ENCODE peak calls at places on chromosomes 13 and 19, in seven cellular contexts. S is neuronal stem cell, C is IMR-90, O is H9, P is mesenchymal stem cell, Q is H1, B is trophoblast cell. H is an unnamed sample.

GRCh38 chr19:39409886-39410619 is 2.4 kb upstream of the PLEKHG2 start:
- DNase-seq in S (no peak), C (no peak), O (no peak), P (peak; percentile 90), Q (peak; percentile 67), B (peak; percentile 58), H (peak; percentile 73)

GRCh38 chr13:37476874-37477273 is 121.7 kb downstream of the POSTN start:
- DNase-seq in S (peak; percentile 30), C (peak; percentile 83), O (no peak), P (peak; percentile 70), Q (no peak), B (no peak), H (peak; percentile 48)

GRCh38 chr13:74770361-74770760 is 636.2 kb upstream of the KLF12 start:
- DNase-seq in S (no peak), C (peak; percentile 94), O (no peak), P (peak; percentile 89), Q (no peak), B (no peak), H (peak; percentile 20)

GRCh38 chr13:104057851-104058250 is 991.6 kb upstream of the SLC10A2 start:
- DNase-seq in S (no peak), C (no peak), O (no peak), P (peak; percentile 63), Q (no peak), B (no peak), H (no peak)

GRCh38 chr19:41449079-41449864 is 6.3 kb downstream of the ERICH4 start:
- DNase-seq in S (peak; percentile 79), C (peak; percentile 61), O (peak; percentile 91), P (peak; percentile 68), Q (peak; percentile 90), B (peak; percentile 35), H (peak; percentile 87)

GRCh38 chr13:23433171-23434153 is at the start of gene SACS:
- DNase-seq in S (peak; percentile 84), C (peak; percentile 52), O (peak; percentile 86), P (peak; percentile 49), Q (peak; percentile 83), B (no peak), H (peak; percentile 88)

GRCh38 chr13:98875146-98875729 is 102.6 kb downstream of the DOCK9 start:
- DNase-seq in S (no peak), C (no peak), O (no peak), P (no peak), Q (no peak), B (no peak), H (peak; percentile 66)

GRCh38 chr19:296476-297225 is 5.4 kb upstream of the PLPP2 start:
- DNase-seq in S (no peak), C (no peak), O (no peak), P (no peak), Q (no peak), B (no peak), H (no peak)

GRCh38 chr13:37954191-37954590 is 84.6 kb upstream of the TRPC4 start:
- DNase-seq in S (no peak), C (no peak), O (no peak), P (no peak), Q (no peak), B (peak; percentile 44), H (no peak)

GRCh38 chr19:19142347-19142746 is 4.1 kb upstream of the TMEM161A start:
- DNase-seq in S (no peak), C (no peak), O (no peak), P (no peak), Q (no peak), B (no peak), H (no peak)

DNA sequence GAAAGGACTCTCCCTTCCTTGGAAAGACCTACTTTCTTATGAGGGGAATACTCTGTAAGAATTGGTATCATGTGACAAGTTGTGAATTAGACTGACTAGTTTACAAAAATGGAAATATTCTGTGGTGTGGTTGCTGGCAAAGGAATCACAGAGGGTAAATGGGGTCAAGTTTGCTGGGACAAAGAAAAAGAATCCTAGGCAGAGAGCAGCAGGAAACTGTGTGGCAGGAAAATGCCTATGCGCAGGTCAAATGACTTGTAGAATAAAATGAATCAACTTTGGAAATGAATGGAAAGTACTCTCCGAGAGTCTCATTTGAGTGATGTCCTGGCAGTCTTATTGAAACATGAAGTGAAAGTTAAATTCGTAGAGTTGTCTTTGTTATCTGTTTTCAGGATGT is 1250.7 kb downstream of the UQCRFS1 start:
- DNase-seq in S (no peak), C (no peak), O (no peak), P (no peak), Q (no peak), B (no peak), H (no peak)
- H3K27ac ChIP-seq in S (no peak overlapping the region), C (no peak overlapping the region), O (no peak overlapping the region), P (no peak overlapping the region), Q (no peak overlapping the region), B (no peak overlapping the region), H (no peak overlapping the region)

GRCh38 chr19:8212212-8212611 is 3.0 kb downstream of the CERS4 start:
- DNase-seq in S (no peak), C (no peak), O (no peak), P (no peak), Q (no peak), B (no peak), H (no peak)
- H2AK5ac ChIP-seq in S (peak overlapping the region; percentile 19), C (no peak overlapping the region), O (no peak overlapping the region), P (no peak overlapping the region), Q (peak overlapping the region; percentile 82), B (no peak overlapping the region), H (no peak overlapping the region)

GRCh38 chr19:35133826-35134225 is 1.0 kb downstream of the LGI4 start:
- DNase-seq in S (no peak), C (no peak), O (no peak), P (no peak), Q (no peak), B (no peak), H (no peak)
- H3K27ac ChIP-seq in S (no peak overlapping the region), C (no peak overlapping the region), O (no peak overlapping the region), P (no peak overlapping the region), Q (no peak overlapping the region), B (no peak overlapping the region), H (no peak overlapping the region)

GRCh38 chr13:21945195-21945594 is 274.3 kb downstream of the FGF9 start:
- DNase-seq in S (no peak), C (no peak), O (no peak), P (no peak), Q (no peak), B (no peak), H (no peak)
- H2AK5ac ChIP-seq in S (no peak overlapping the region), C (no peak overlapping the region), O (no peak overlapping the region), P (no peak overlapping the region), Q (no peak overlapping the region), B (no peak overlapping the region), H (no peak overlapping the region)

GRCh38 chr13:113648218-113648615 is 9.8 kb downstream of the ATP4B start:
- DNase-seq in S (no peak), C (no peak), O (no peak), P (no peak), Q (no peak), B (no peak), H (no peak)

GRCh38 chr13:113646921-113647340 is 11.1 kb downstream of the ATP4B start:
- DNase-seq in S (no peak), C (no peak), O (no peak), P (no peak), Q (no peak), B (no peak), H (no peak)

GRCh38 chr13:113646376-113646775 is 11.6 kb downstream of the ATP4B start:
- DNase-seq in S (no peak), C (no peak), O (no peak), P (no peak), Q (no peak), B (no peak), H (no peak)

GRCh38 chr13:113649212-113649611 is 8.8 kb downstream of the ATP4B start:
- DNase-seq in S (no peak), C (no peak), O (no peak), P (no peak), Q (no peak), B (no peak), H (peak; percentile 37)

GRCh38 chr13:113647351-113648217 is 10.4 kb downstream of the ATP4B start:
- DNase-seq in S (no peak), C (no peak), O (no peak), P (no peak), Q (no peak), B (no peak), H (no peak)
- H3K27ac ChIP-seq in S (no peak overlapping the region), C (no peak overlapping the region), O (no peak overlapping the region), P (no peak overlapping the region), Q (no peak overlapping the region), B (no peak overlapping the region), H (no peak overlapping the region)

GRCh38 chr19:55697698-55698097 is 22.7 kb downstream of the EPN1 start:
- DNase-seq in S (no peak), C (no peak), O (no peak), P (no peak), Q (no peak), B (no peak), H (no peak)
- H2AK5ac ChIP-seq in S (no peak overlapping the region), C (no peak overlapping the region), O (no peak overlapping the region), P (no peak overlapping the region), Q (no peak overlapping the region), B (no peak overlapping the region), H (no peak overlapping the region)

DNA sequence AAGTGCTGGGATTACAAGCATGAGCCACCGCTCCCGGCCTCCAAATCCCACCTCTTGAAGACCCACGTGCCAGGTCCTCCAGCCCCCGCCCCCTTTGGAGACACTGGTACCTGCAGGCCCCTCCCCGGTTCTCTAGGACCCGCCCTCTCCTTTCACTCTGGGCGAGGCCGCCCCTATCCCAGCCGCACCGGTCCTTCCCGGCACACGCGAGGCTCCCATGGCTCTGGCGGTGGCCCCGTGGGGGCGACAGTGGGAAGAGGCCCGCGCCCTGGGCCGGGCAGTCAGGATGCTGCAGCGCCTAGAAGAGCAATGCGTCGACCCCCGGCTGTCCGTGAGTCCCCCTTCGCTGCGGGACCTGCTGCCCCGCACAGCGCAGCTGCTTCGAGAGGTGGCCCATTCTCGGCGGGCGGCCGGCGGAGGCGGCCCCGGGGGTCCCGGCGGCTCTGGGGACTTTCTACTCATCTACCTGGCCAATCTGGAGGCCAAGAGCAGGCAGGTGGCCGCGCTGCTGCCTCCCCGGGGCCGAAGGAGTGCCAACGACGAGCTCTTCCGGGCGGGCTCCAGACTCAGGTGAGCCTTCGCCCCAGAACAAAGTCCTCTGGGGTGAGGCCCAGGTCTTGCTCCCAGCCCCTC is at the start of gene CBLC:
- DNase-seq in S (no peak), C (no peak), O (peak; percentile 97), P (no peak), Q (peak; percentile 92), B (peak; percentile 91), H (peak; percentile 96)
- H3K27ac ChIP-seq in S (no peak within 1 kb of the TSS), C (no peak within 1 kb of the TSS), O (no peak within 1 kb of the TSS), P (no peak within 1 kb of the TSS), Q (no peak within 1 kb of the TSS), B (no peak within 1 kb of the TSS), H (no peak within 1 kb of the TSS)

H was measured in mesendoderm.